ENCODE peak calls at places on chromosome 3, in nine cellular contexts. Y, X, T, R, V, E, K, S and F are unnamed samples.

GRCh38 chr3:196082471-196082971 is 631 bp upstream of the TFRC start:
- DNase-seq in Y (no peak), X (no peak), T (no peak), R (no peak), V (no peak), E (no peak), K (no peak), S (no peak), F (no peak)

GRCh38 chr3:50194128-50194902 is 2.9 kb downstream of the GNAT1 start:
- DNase-seq in Y (peak; percentile 46), X (no peak), T (peak; percentile 81), R (peak; percentile 82), V (peak; percentile 59), E (peak; percentile 63), K (peak; percentile 63), S (peak; percentile 87), F (peak; percentile 68)

GRCh38 chr3:38711321-38711720 is 61.8 kb upstream of the SCN5A start:
- DNase-seq in Y (no peak), X (no peak), T (no peak), R (no peak), V (no peak), E (no peak), K (no peak), S (no peak), F (no peak)

GRCh38 chr3:170967682-170968081 is 58.8 kb downstream of the SLC2A2 start:
- DNase-seq in Y (no peak), X (no peak), T (no peak), R (no peak), V (no peak), E (no peak), K (no peak), S (no peak), F (no peak)

GRCh38 chr3:42061711-42062408 is 29.3 kb upstream of the TRAK1 start:
- DNase-seq in Y (peak; percentile 91), X (no peak), T (peak; percentile 93), R (no peak), V (no peak), E (no peak), K (no peak), S (no peak), F (no peak)

GRCh38 chr3:36166477-36166876 is 213.8 kb upstream of the STAC start:
- DNase-seq in Y (peak; percentile 95), X (peak; percentile 42), T (peak; percentile 63), R (no peak), V (no peak), E (no peak), K (no peak), S (no peak), F (no peak)

GRCh38 chr3:138588445-138588844 is 5.6 kb downstream of the CEP70 start:
- DNase-seq in Y (no peak), X (no peak), T (no peak), R (no peak), V (no peak), E (no peak), K (no peak), S (no peak), F (no peak)

GRCh38 chr3:183073839-183074615 is 25.3 kb downstream of the MCCC1 start:
- DNase-seq in Y (peak; percentile 73), X (no peak), T (peak; percentile 35), R (no peak), V (no peak), E (no peak), K (no peak), S (no peak), F (no peak)

GRCh38 chr3:59771760-59772159 is 721.9 kb upstream of the CFAP20DC start:
- DNase-seq in Y (peak; percentile 83), X (peak; percentile 6), T (no peak), R (no peak), V (no peak), E (no peak), K (no peak), S (no peak), F (no peak)

GRCh38 chr3:155194973-155195372 is 98.5 kb downstream of the STRIT1 start:
- DNase-seq in Y (no peak), X (no peak), T (no peak), R (no peak), V (no peak), E (no peak), K (no peak), S (no peak), F (no peak)

GRCh38 chr3:95334461-95334860 is 1271.6 kb downstream of the NSUN3 start:
- DNase-seq in Y (no peak), X (no peak), T (no peak), R (no peak), V (no peak), E (no peak), K (no peak), S (no peak), F (no peak)

GRCh38 chr3:71846189-71846588 is 61.2 kb upstream of the PROK2 start:
- DNase-seq in Y (no peak), X (peak; percentile 7), T (no peak), R (no peak), V (no peak), E (no peak), K (no peak), S (no peak), F (no peak)

GRCh38 chr3:131561511-131561910 is 58.7 kb upstream of the MRPL3 start:
- DNase-seq in Y (peak; percentile 9), X (no peak), T (peak; percentile 37), R (no peak), V (no peak), E (no peak), K (no peak), S (no peak), F (no peak)

GRCh38 chr3:183871541-183871940 is 13.1 kb downstream of the PARL start:
- DNase-seq in Y (no peak), X (no peak), T (no peak), R (no peak), V (no peak), E (no peak), K (no peak), S (no peak), F (no peak)

GRCh38 chr3:66499881-66500574 is 794 bp downstream of the LRIG1 start:
- DNase-seq in Y (peak; percentile 8), X (peak; percentile 25), T (peak; percentile 41), R (peak; percentile 31), V (no peak), E (peak; percentile 32), K (peak; percentile 38), S (no peak), F (peak; percentile 33)

GRCh38 chr3:110773413-110773954 is 298.1 kb upstream of the NECTIN3 start:
- DNase-seq in Y (peak; percentile 64), X (peak; percentile 37), T (no peak), R (no peak), V (no peak), E (no peak), K (no peak), S (no peak), F (no peak)

GRCh38 chr3:195811756-195812155 is at the start of gene MUC4:
- DNase-seq in Y (no peak), X (no peak), T (no peak), R (no peak), V (no peak), E (no peak), K (no peak), S (no peak), F (no peak)

GRCh38 chr3:71132995-71133730 is 450.4 kb downstream of the FOXP1 start:
- DNase-seq in Y (no peak), X (no peak), T (no peak), R (no peak), V (no peak), E (no peak), K (no peak), S (no peak), F (no peak)

GRCh38 chr3:116032176-116032575 is 408.9 kb downstream of the GAP43 start:
- DNase-seq in Y (no peak), X (no peak), T (no peak), R (no peak), V (no peak), E (no peak), K (no peak), S (no peak), F (no peak)

GRCh38 chr3:179005706-179006105 is 65.9 kb downstream of the ZMAT3 start:
- DNase-seq in Y (no peak), X (no peak), T (no peak), R (no peak), V (no peak), E (no peak), K (no peak), S (no peak), F (no peak)

GRCh38 chr3:105626739-105627138 is 242.1 kb downstream of the CBLB start:
- DNase-seq in Y (no peak), X (no peak), T (no peak), R (no peak), V (no peak), E (no peak), K (no peak), S (no peak), F (no peak)

GRCh38 chr3:127543441-127543840 is 47.1 kb downstream of the TPRA1 start:
- DNase-seq in Y (no peak), X (no peak), T (no peak), R (no peak), V (no peak), E (no peak), K (no peak), S (no peak), F (no peak)

GRCh38 chr3:50134367-50134766 is 20.8 kb upstream of the SEMA3F start:
- DNase-seq in Y (no peak), X (no peak), T (no peak), R (no peak), V (no peak), E (no peak), K (no peak), S (no peak), F (no peak)

GRCh38 chr3:134644731-134645514 is 5.9 kb downstream of the KY start:
- DNase-seq in Y (no peak), X (no peak), T (no peak), R (no peak), V (peak; percentile 10), E (no peak), K (no peak), S (no peak), F (no peak)

GRCh38 chr3:155870945-155871745 is 695 bp downstream of the GMPS start:
- DNase-seq in Y (peak; percentile 54), X (peak; percentile 64), T (peak; percentile 54), R (no peak), V (peak; percentile 61), E (peak; percentile 6), K (peak; percentile 33), S (peak; percentile 13), F (peak; percentile 44)

GRCh38 chr3:56251343-56251945 is 216.8 kb downstream of the ERC2 start:
- DNase-seq in Y (peak; percentile 52), X (peak; percentile 51), T (peak; percentile 64), R (peak; percentile 31), V (no peak), E (no peak), K (peak; percentile 1), S (no peak), F (peak; percentile 8)